ENCODE peak calls at places on chromosomes 11 and 22, in five cellular contexts. One of them, this sample, is unnamed.

GRCh38 chr11:20610825-20611224 is 11.4 kb downstream of the SLC6A5 start:
- DNase-seq in A549: no peak
- DNase-seq in testis: no peak
- DNase-seq in fibroblast of lung: no peak
- DNase-seq in psoas muscle: no peak
- DNase-seq in this sample: no peak

GRCh38 chr11:83612891-83613766 is 327.0 kb upstream of the CCDC90B start:
- DNase-seq in A549: no peak
- DNase-seq in testis: no peak
- DNase-seq in fibroblast of lung: no peak
- DNase-seq in psoas muscle: no peak
- DNase-seq in this sample: no peak

GRCh38 chr11:120590472-120590871 is 78.9 kb downstream of the GRIK4 start:
- DNase-seq in A549: no peak
- DNase-seq in testis: no peak
- DNase-seq in fibroblast of lung: peak; percentile 65
- DNase-seq in psoas muscle: no peak
- DNase-seq in this sample: no peak

GRCh38 chr22:42296381-42296853 is 26.0 kb upstream of the TCF20 start:
- DNase-seq in A549: no peak
- DNase-seq in testis: peak; percentile 29
- DNase-seq in fibroblast of lung: no peak
- DNase-seq in psoas muscle: no peak
- DNase-seq in this sample: no peak

GRCh38 chr11:47186076-47186936 is at the start of gene PACSIN3:
- DNase-seq in A549: peak; percentile 58
- DNase-seq in testis: no peak
- DNase-seq in fibroblast of lung: peak; percentile 42
- DNase-seq in psoas muscle: peak; percentile 83
- DNase-seq in this sample: peak; percentile 67

GRCh38 chr11:41316726-41317125 is 142.7 kb downstream of the LRRC4C start:
- DNase-seq in A549: no peak
- DNase-seq in testis: no peak
- DNase-seq in fibroblast of lung: peak; percentile 95
- DNase-seq in psoas muscle: no peak
- DNase-seq in this sample: no peak

GRCh38 chr22:35314161-35314942 is 14.7 kb downstream of the TOM1 start:
- DNase-seq in A549: no peak
- DNase-seq in testis: no peak
- DNase-seq in fibroblast of lung: no peak
- DNase-seq in psoas muscle: no peak
- DNase-seq in this sample: peak; percentile 7

GRCh38 chr11:27437824-27438594 is 34.6 kb downstream of the LGR4 start:
- DNase-seq in A549: no peak
- DNase-seq in testis: no peak
- DNase-seq in fibroblast of lung: peak; percentile 55
- DNase-seq in psoas muscle: no peak
- DNase-seq in this sample: no peak

GRCh38 chr11:122642971-122643370 is 12.6 kb upstream of the UBASH3B start:
- DNase-seq in A549: peak; percentile 88
- DNase-seq in testis: no peak
- DNase-seq in fibroblast of lung: peak; percentile 60
- DNase-seq in psoas muscle: no peak
- DNase-seq in this sample: no peak

GRCh38 chr11:14582835-14583234 is 60.8 kb upstream of the PDE3B start:
- DNase-seq in A549: no peak
- DNase-seq in testis: no peak
- DNase-seq in fibroblast of lung: no peak
- DNase-seq in psoas muscle: no peak
- DNase-seq in this sample: no peak

GRCh38 chr11:124943242-124943641 is 7.4 kb upstream of the HEPACAM start:
- DNase-seq in A549: no peak
- DNase-seq in testis: no peak
- DNase-seq in fibroblast of lung: no peak
- DNase-seq in psoas muscle: no peak
- DNase-seq in this sample: no peak

GRCh38 chr11:33899383-33900037 is 7.6 kb upstream of the LMO2 start:
- DNase-seq in A549: peak; percentile 31
- DNase-seq in testis: peak; percentile 80
- DNase-seq in fibroblast of lung: peak; percentile 86
- DNase-seq in psoas muscle: peak; percentile 89
- DNase-seq in this sample: peak; percentile 63

GRCh38 chr11:69683764-69684333 is 8.7 kb upstream of the LTO1 start:
- DNase-seq in A549: peak; percentile 64
- DNase-seq in testis: no peak
- DNase-seq in fibroblast of lung: no peak
- DNase-seq in psoas muscle: no peak
- DNase-seq in this sample: no peak

GRCh38 chr11:10441652-10442503 is 13.2 kb upstream of the AMPD3 start:
- DNase-seq in A549: no peak
- DNase-seq in testis: no peak
- DNase-seq in fibroblast of lung: peak; percentile 45
- DNase-seq in psoas muscle: no peak
- DNase-seq in this sample: no peak

GRCh38 chr11:112963368-112963955 is 2.2 kb downstream of the NCAM1 start:
- DNase-seq in A549: no peak
- DNase-seq in testis: no peak
- DNase-seq in fibroblast of lung: no peak
- DNase-seq in psoas muscle: peak; percentile 47
- DNase-seq in this sample: no peak

GRCh38 chr11:92765418-92765817 is 204.0 kb upstream of the MTNR1B start:
- DNase-seq in A549: no peak
- DNase-seq in testis: no peak
- DNase-seq in fibroblast of lung: no peak
- DNase-seq in psoas muscle: no peak
- DNase-seq in this sample: no peak

GRCh38 chr11:94504689-94505293 is 7.5 kb upstream of the C11orf97 start:
- DNase-seq in A549: peak; percentile 42
- DNase-seq in testis: no peak
- DNase-seq in fibroblast of lung: peak; percentile 41
- DNase-seq in psoas muscle: no peak
- DNase-seq in this sample: no peak

GRCh38 chr11:128938156-128938885 is 4.3 kb downstream of the TP53AIP1 start:
- DNase-seq in A549: no peak
- DNase-seq in testis: no peak
- DNase-seq in fibroblast of lung: no peak
- DNase-seq in psoas muscle: no peak
- DNase-seq in this sample: no peak

GRCh38 chr22:46075764-46076531 is 74.4 kb upstream of the PPARA start:
- DNase-seq in A549: no peak
- DNase-seq in testis: peak; percentile 49
- DNase-seq in fibroblast of lung: no peak
- DNase-seq in psoas muscle: peak; percentile 56
- DNase-seq in this sample: peak; percentile 28

GRCh38 chr11:60860943-60861342 is 5.2 kb upstream of the PTGDR2 start:
- DNase-seq in A549: no peak
- DNase-seq in testis: no peak
- DNase-seq in fibroblast of lung: no peak
- DNase-seq in psoas muscle: peak; percentile 26
- DNase-seq in this sample: no peak

GRCh38 chr11:127027000-127027399 is 26.4 kb upstream of the KIRREL3 start:
- DNase-seq in A549: no peak
- DNase-seq in testis: no peak
- DNase-seq in fibroblast of lung: no peak
- DNase-seq in psoas muscle: no peak
- DNase-seq in this sample: no peak

GRCh38 chr11:2518112-2518982 is 73.5 kb downstream of the KCNQ1 start:
- DNase-seq in A549: no peak
- DNase-seq in testis: no peak
- DNase-seq in fibroblast of lung: no peak
- DNase-seq in psoas muscle: peak; percentile 35
- DNase-seq in this sample: no peak

GRCh38 chr11:75198278-75198948 is 42.2 kb upstream of the TPBGL start:
- DNase-seq in A549: no peak
- DNase-seq in testis: no peak
- DNase-seq in fibroblast of lung: no peak
- DNase-seq in psoas muscle: no peak
- DNase-seq in this sample: no peak

GRCh38 chr22:31496007-31496734 is at the start of gene SFI1:
- DNase-seq in A549: peak; percentile 86
- DNase-seq in testis: peak; percentile 95
- DNase-seq in fibroblast of lung: peak; percentile 89
- DNase-seq in psoas muscle: peak; percentile 95
- DNase-seq in this sample: peak; percentile 91

GRCh38 chr11:32940865-32941264 is 48.3 kb downstream of the QSER1 start:
- DNase-seq in A549: no peak
- DNase-seq in testis: no peak
- DNase-seq in fibroblast of lung: no peak
- DNase-seq in psoas muscle: no peak
- DNase-seq in this sample: no peak

GRCh38 chr11:111539426-111540113 is 950 bp upstream of the LAYN start:
- DNase-seq in A549: no peak
- DNase-seq in testis: no peak
- DNase-seq in fibroblast of lung: no peak
- DNase-seq in psoas muscle: no peak
- DNase-seq in this sample: no peak

GRCh38 chr11:61609000-61609969 is 28.4 kb upstream of the SYT7 start:
- DNase-seq in A549: no peak
- DNase-seq in testis: no peak
- DNase-seq in fibroblast of lung: no peak
- DNase-seq in psoas muscle: no peak
- DNase-seq in this sample: no peak

GRCh38 chr11:88213406-88213805 is 38.2 kb upstream of the RAB38 start:
- DNase-seq in A549: no peak
- DNase-seq in testis: no peak
- DNase-seq in fibroblast of lung: no peak
- DNase-seq in psoas muscle: no peak
- DNase-seq in this sample: no peak

GRCh38 chr22:27223317-27224177 is 566.2 kb downstream of the MIAT start:
- DNase-seq in A549: peak; percentile 68
- DNase-seq in testis: no peak
- DNase-seq in fibroblast of lung: peak; percentile 100
- DNase-seq in psoas muscle: no peak
- DNase-seq in this sample: no peak

GRCh38 chr22:35305525-35306070 is 5.9 kb downstream of the TOM1 start:
- DNase-seq in A549: no peak
- DNase-seq in testis: no peak
- DNase-seq in fibroblast of lung: no peak
- DNase-seq in psoas muscle: no peak
- DNase-seq in this sample: no peak

GRCh38 chr22:46701262-46701661 is 36.8 kb downstream of the CERK start:
- DNase-seq in A549: no peak
- DNase-seq in testis: no peak
- DNase-seq in fibroblast of lung: no peak
- DNase-seq in psoas muscle: no peak
- DNase-seq in this sample: no peak

GRCh38 chr11:88338223-88338661 is 706 bp upstream of the CTSC start:
- DNase-seq in A549: peak; percentile 57
- DNase-seq in testis: peak; percentile 43
- DNase-seq in fibroblast of lung: peak; percentile 74
- DNase-seq in psoas muscle: peak; percentile 61
- DNase-seq in this sample: peak; percentile 43

GRCh38 chr11:61827573-61828378 is at the start of gene FADS2:
- DNase-seq in A549: peak; percentile 93
- DNase-seq in testis: peak; percentile 96
- DNase-seq in fibroblast of lung: peak; percentile 98
- DNase-seq in psoas muscle: peak; percentile 88
- DNase-seq in this sample: peak; percentile 64

GRCh38 chr11:75344761-75345454 is 6.6 kb downstream of the ARRB1 start:
- DNase-seq in A549: no peak
- DNase-seq in testis: no peak
- DNase-seq in fibroblast of lung: no peak
- DNase-seq in psoas muscle: no peak
- DNase-seq in this sample: no peak

DNA sequence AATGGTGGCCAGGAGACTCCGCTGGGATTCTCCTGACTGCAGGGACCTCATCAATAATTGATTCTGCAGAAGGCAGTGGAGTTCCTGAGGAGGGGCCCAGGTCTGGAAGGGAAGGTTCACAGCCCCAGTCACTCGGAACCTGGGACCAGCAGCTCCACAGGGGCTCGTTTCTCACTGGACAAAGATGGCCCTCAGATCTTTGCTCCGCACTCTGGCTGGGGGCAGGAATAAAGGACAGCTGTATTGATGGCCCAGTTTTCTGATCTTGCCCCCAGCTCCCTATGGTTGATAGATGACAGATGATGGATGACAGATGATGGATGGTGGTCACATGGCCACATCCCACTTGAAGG is 11.3 kb upstream of the BCR start:
- DNase-seq in A549: no peak
- DNase-seq in testis: no peak
- DNase-seq in fibroblast of lung: no peak
- DNase-seq in psoas muscle: no peak
- DNase-seq in this sample: no peak
- H3K9me3 ChIP-seq in A549: no peaks in the 10 kb centered on the region
- H3K9me3 ChIP-seq in testis: no peaks in the 10 kb centered on the region
- H3K9me3 ChIP-seq in fibroblast of lung: no peaks in the 10 kb centered on the region
- H3K9me3 ChIP-seq in psoas muscle: no peaks in the 10 kb centered on the region
- H3K9me3 ChIP-seq in this sample: no peaks in the 10 kb centered on the region

DNA sequence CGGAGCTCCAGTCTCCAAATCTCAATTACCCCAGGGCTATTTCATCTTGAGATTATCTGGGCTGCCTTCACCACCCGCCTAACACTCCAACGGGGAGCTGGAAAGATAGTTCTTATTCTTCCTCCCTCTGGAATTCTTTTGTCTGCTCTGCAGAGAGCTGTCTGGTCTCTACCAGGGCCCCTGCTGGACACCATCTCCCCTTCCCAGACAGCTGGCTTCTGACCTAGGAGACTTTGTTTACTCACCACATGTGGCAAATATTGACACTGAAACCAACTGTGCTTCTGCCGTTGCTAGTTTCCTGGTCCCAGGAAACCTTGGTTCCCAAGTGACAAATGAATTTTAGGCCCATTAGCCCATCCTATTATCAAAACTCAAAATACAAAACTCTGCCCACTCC is 93.8 kb downstream of the DSCAML1 start:
- DNase-seq in A549: peak; percentile 43
- DNase-seq in testis: no peak
- DNase-seq in fibroblast of lung: no peak
- DNase-seq in psoas muscle: no peak
- DNase-seq in this sample: no peak
- TF ChIP-seq CTCF in A549: no peak
- TF ChIP-seq CTCF in testis: no peak
- TF ChIP-seq CTCF in fibroblast of lung: no peak
- TF ChIP-seq CTCF in psoas muscle: no peak
- TF ChIP-seq CTCF in this sample: no peak

GRCh38 chr11:100741866-100742625 is 55.0 kb downstream of the ARHGAP42 start:
- DNase-seq in A549: no peak
- DNase-seq in testis: no peak
- DNase-seq in fibroblast of lung: peak; percentile 15
- DNase-seq in psoas muscle: no peak
- DNase-seq in this sample: no peak
- H3K27ac ChIP-seq in A549: no peak overlapping the region
- H3K27ac ChIP-seq in testis: no peak overlapping the region
- H3K27ac ChIP-seq in fibroblast of lung: no peak overlapping the region
- H3K27ac ChIP-seq in psoas muscle: no peak overlapping the region
- H3K27ac ChIP-seq in this sample: no peak overlapping the region

GRCh38 chr22:47805394-47805935 is 1043.0 kb downstream of the TBC1D22A start:
- DNase-seq in A549: no peak
- DNase-seq in testis: no peak
- DNase-seq in fibroblast of lung: no peak
- DNase-seq in psoas muscle: no peak
- DNase-seq in this sample: no peak
- H3K9me3 ChIP-seq in A549: no peaks in the 10 kb centered on the region
- H3K9me3 ChIP-seq in testis: no peaks in the 10 kb centered on the region
- H3K9me3 ChIP-seq in fibroblast of lung: no peaks in the 10 kb centered on the region
- H3K9me3 ChIP-seq in psoas muscle: no peaks in the 10 kb centered on the region
- H3K9me3 ChIP-seq in this sample: no peaks in the 10 kb centered on the region

This sample was measured in body of pancreas.